ENCODE peak calls at places on chromosomes 16 and 17, in ten cellular contexts. D, T, Q, S, V, P, R, Z, I and E are unnamed samples.

GRCh38 chr17:69287168-69287567 is 39.8 kb downstream of the ABCA5 start:
- DNase-seq in D (no peak), T (no peak), Q (no peak), S (no peak), V (no peak), P (no peak), R (no peak), Z (peak), I (no peak), E (no peak)

GRCh38 chr17:80414508-80414802 is 512 bp upstream of the ENDOV start:
- DNase-seq in D (no peak), T (no peak), Q (no peak), S (no peak), V (no peak), P (no peak), R (no peak), Z (no peak), I (no peak), E (no peak)

GRCh38 chr16:46688101-46688656 is 799 bp downstream of the VPS35 start:
- DNase-seq in D (no peak), T (no peak), Q (peak), S (no peak), V (no peak), P (peak), R (no peak), Z (no peak), I (peak), E (peak)

GRCh38 chr17:79372470-79373238 is 238.2 kb downstream of the RBFOX3 start:
- DNase-seq in D (no peak), T (no peak), Q (peak), S (no peak), V (no peak), P (no peak), R (no peak), Z (no peak), I (no peak), E (no peak)

GRCh38 chr17:73048170-73048569 is 44.3 kb downstream of the SLC39A11 start:
- DNase-seq in D (no peak), T (no peak), Q (no peak), S (no peak), V (no peak), P (no peak), R (no peak), Z (no peak), I (no peak), E (no peak)

GRCh38 chr16:56876048-56876447 is 11.0 kb downstream of the SLC12A3 start:
- DNase-seq in D (no peak), T (no peak), Q (no peak), S (no peak), V (no peak), P (no peak), R (no peak), Z (no peak), I (no peak), E (no peak)

GRCh38 chr17:49361129-49361901 is 735 bp downstream of the ZNF652 start:
- DNase-seq in D (peak), T (no peak), Q (peak), S (peak), V (peak), P (peak), R (peak), Z (no peak), I (peak), E (peak)

GRCh38 chr17:82330322-82331239 is 3.0 kb downstream of the SECTM1 start:
- DNase-seq in D (no peak), T (no peak), Q (peak), S (no peak), V (no peak), P (no peak), R (no peak), Z (no peak), I (no peak), E (peak)

GRCh38 chr16:50103764-50104163 is 38.0 kb downstream of the HEATR3 start:
- DNase-seq in D (no peak), T (no peak), Q (no peak), S (no peak), V (peak), P (no peak), R (no peak), Z (no peak), I (no peak), E (no peak)

GRCh38 chr17:48915459-48916282 is 7.5 kb downstream of the UBE2Z start:
- DNase-seq in D (no peak), T (no peak), Q (peak), S (no peak), V (no peak), P (no peak), R (no peak), Z (no peak), I (peak), E (no peak)

GRCh38 chr17:65662166-65662565 is 100.7 kb upstream of the AXIN2 start:
- DNase-seq in D (no peak), T (no peak), Q (no peak), S (no peak), V (no peak), P (no peak), R (no peak), Z (no peak), I (no peak), E (no peak)

GRCh38 chr17:49063652-49064051 is 66.5 kb downstream of the IGF2BP1 start:
- DNase-seq in D (no peak), T (no peak), Q (peak), S (no peak), V (no peak), P (peak), R (no peak), Z (no peak), I (no peak), E (no peak)

GRCh38 chr16:23156946-23157460 is 7.8 kb upstream of the USP31 start:
- DNase-seq in D (no peak), T (no peak), Q (no peak), S (no peak), V (no peak), P (no peak), R (no peak), Z (no peak), I (no peak), E (no peak)

GRCh38 chr17:9361572-9361955 is 214.1 kb downstream of the STX8 start:
- DNase-seq in D (no peak), T (no peak), Q (no peak), S (no peak), V (no peak), P (no peak), R (no peak), Z (no peak), I (no peak), E (no peak)

GRCh38 chr17:28725166-28725659 is 820 bp downstream of the TLCD1 start:
- DNase-seq in D (peak), T (no peak), Q (no peak), S (no peak), V (peak), P (no peak), R (peak), Z (peak), I (no peak), E (no peak)

GRCh38 chr17:26792486-26792885 is 501.4 kb upstream of the WSB1 start:
- DNase-seq in D (no peak), T (no peak), Q (no peak), S (no peak), V (no peak), P (no peak), R (peak), Z (no peak), I (no peak), E (no peak)

GRCh38 chr17:17055286-17056166 is 13.3 kb downstream of the MPRIP start:
- DNase-seq in D (peak), T (peak), Q (no peak), S (no peak), V (no peak), P (no peak), R (peak), Z (no peak), I (peak), E (peak)

GRCh38 chr16:29876578-29877249 is 13.7 kb upstream of the CDIPT start:
- DNase-seq in D (no peak), T (no peak), Q (no peak), S (peak), V (no peak), P (no peak), R (peak), Z (no peak), I (no peak), E (no peak)

GRCh38 chr17:6684460-6684783 is 28.7 kb downstream of the SLC13A5 start:
- DNase-seq in D (no peak), T (no peak), Q (no peak), S (no peak), V (no peak), P (no peak), R (no peak), Z (no peak), I (no peak), E (no peak)
- TF ChIP-seq POLR2AphosphoS5 in D (no peak), T (no peak), Q (no peak), S (no peak), V (no peak), P (no peak), R (no peak), Z (no peak), I (no peak), E (no peak)

GRCh38 chr17:34207572-34207971 is 47.5 kb upstream of the CCL2 start:
- DNase-seq in D (no peak), T (no peak), Q (no peak), S (no peak), V (no peak), P (no peak), R (no peak), Z (no peak), I (no peak), E (no peak)
- H3K4me3 ChIP-seq in D (no peak), T (no peak), Q (no peak), S (no peak), V (no peak), P (no peak), R (no peak), Z (no peak), I (no peak), E (no peak)

GRCh38 chr17:15490634-15491261 is 23.3 kb upstream of the CDRT4 start:
- DNase-seq in D (peak), T (peak), Q (peak), S (peak), V (no peak), P (no peak), R (peak), Z (peak), I (no peak), E (peak)
- TF ChIP-seq POLR2AphosphoS5 in D (peak), T (no peak), Q (peak), S (no peak), V (no peak), P (no peak), R (no peak), Z (peak), I (peak), E (peak)

GRCh38 chr16:69769404-69769803 is 7.3 kb downstream of the WWP2 start:
- DNase-seq in D (no peak), T (no peak), Q (no peak), S (no peak), V (no peak), P (no peak), R (no peak), Z (no peak), I (no peak), E (no peak)

GRCh38 chr16:69773255-69773947 is 11.3 kb downstream of the WWP2 start:
- DNase-seq in D (no peak), T (no peak), Q (no peak), S (no peak), V (no peak), P (no peak), R (no peak), Z (no peak), I (no peak), E (no peak)

GRCh38 chr16:69775535-69775934 is 13.4 kb downstream of the WWP2 start:
- DNase-seq in D (no peak), T (no peak), Q (no peak), S (no peak), V (no peak), P (no peak), R (no peak), Z (no peak), I (no peak), E (no peak)

GRCh38 chr16:69771651-69771967 is 9.5 kb downstream of the WWP2 start:
- DNase-seq in D (no peak), T (no peak), Q (no peak), S (no peak), V (no peak), P (no peak), R (no peak), Z (no peak), I (no peak), E (no peak)

GRCh38 chr16:69772560-69773254 is 10.6 kb downstream of the WWP2 start:
- DNase-seq in D (no peak), T (no peak), Q (no peak), S (no peak), V (no peak), P (no peak), R (no peak), Z (no peak), I (no peak), E (no peak)
- H3K4me3 ChIP-seq in D (no peak), T (no peak), Q (no peak), S (no peak), V (no peak), P (no peak), R (no peak), Z (peak), I (no peak), E (peak)

DNA sequence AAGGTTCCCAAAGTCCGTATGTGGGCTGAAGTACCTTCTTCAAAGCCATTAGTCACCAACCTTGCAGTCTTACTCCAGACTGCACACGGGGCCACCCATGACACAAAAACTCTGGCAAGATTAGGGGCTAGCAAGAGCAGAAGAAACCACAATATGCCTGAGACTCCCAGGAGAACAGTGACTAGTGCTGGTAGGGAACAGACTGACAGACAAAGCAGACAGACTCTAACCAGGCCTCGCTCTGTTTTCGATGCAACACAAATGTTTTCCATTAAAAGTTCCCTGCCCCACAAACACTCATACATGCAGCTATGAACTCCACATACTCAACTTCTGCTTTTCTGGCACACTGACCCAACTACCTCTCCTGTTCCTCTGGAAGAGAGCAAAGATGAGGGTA is 102.2 kb downstream of the HIC1 start:
- DNase-seq in D (peak), T (no peak), Q (no peak), S (no peak), V (no peak), P (no peak), R (no peak), Z (no peak), I (no peak), E (no peak)
- TF ChIP-seq POLR2AphosphoS5 in D (no peak), T (no peak), Q (no peak), S (no peak), V (no peak), P (no peak), R (no peak), Z (no peak), I (no peak), E (no peak)

GRCh38 chr16:67934306-67935095 is 2.1 kb downstream of the PSMB10 start:
- DNase-seq in D (no peak), T (no peak), Q (no peak), S (no peak), V (no peak), P (no peak), R (no peak), Z (no peak), I (no peak), E (peak)
- H3K4me3 ChIP-seq in D (no peak), T (peak), Q (no peak), S (peak), V (peak), P (no peak), R (peak), Z (peak), I (peak), E (no peak)

GRCh38 chr16:85399583-85400284 is 213.4 kb upstream of the GSE1 start:
- DNase-seq in D (peak), T (no peak), Q (no peak), S (peak), V (no peak), P (no peak), R (no peak), Z (no peak), I (no peak), E (peak)

GRCh38 chr16:85396879-85397871 is 215.9 kb upstream of the GSE1 start:
- DNase-seq in D (peak), T (no peak), Q (no peak), S (peak), V (no peak), P (no peak), R (peak), Z (no peak), I (no peak), E (peak)

GRCh38 chr16:85398050-85398451 is 215.1 kb upstream of the GSE1 start:
- DNase-seq in D (peak), T (no peak), Q (no peak), S (peak), V (no peak), P (no peak), R (no peak), Z (no peak), I (no peak), E (peak)

GRCh38 chr16:85400305-85401205 is 212.6 kb upstream of the GSE1 start:
- DNase-seq in D (peak), T (no peak), Q (no peak), S (no peak), V (no peak), P (no peak), R (no peak), Z (no peak), I (no peak), E (peak)

DNA sequence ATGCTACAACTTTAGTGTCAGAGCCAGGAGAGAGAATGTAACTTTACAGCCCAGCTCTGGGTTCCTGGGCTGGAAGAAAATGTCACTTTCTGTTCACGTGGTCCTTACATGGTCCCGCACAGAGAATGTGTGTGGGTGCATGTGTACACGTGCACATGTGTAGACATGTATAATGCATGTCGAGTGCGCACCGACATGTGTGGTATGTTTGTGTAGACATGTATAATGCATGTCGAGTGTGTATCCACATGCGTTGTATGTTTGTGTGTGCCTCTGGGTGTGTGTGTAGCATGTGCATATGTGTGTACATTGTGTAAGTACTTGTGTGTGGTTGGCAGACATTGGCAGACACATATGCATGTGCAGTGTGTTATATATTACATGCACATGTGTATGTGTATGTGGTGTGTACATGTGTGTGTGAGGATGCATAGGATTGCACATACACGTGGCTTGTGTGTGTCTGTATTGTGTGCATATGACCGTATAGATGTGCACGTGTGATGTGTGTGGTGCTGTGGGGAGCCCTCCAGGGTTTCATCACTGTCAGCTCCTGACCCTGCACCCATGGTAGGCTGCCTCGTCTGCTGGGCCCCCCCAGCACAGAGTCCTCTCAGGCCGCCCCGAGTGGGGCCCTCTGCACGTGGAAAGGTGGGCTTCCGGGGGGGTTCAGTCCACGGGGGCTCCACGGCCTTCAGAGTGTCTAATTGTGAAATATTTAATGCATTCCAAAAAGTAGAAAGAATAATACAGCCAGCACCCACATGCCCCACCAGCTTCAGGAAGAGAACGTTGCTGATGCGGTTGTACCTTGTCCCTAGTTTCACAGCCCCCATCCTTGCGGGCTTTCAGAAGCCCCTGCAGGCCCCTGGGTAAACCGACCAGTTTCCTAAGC is 214.2 kb upstream of the GSE1 start:
- DNase-seq in D (peak), T (no peak), Q (no peak), S (peak), V (no peak), P (no peak), R (no peak), Z (no peak), I (no peak), E (peak)
- TF ChIP-seq POLR2AphosphoS5 in D (no peak), T (no peak), Q (no peak), S (no peak), V (no peak), P (no peak), R (no peak), Z (no peak), I (no peak), E (no peak)

GRCh38 chr16:2715519-2715918 is 4.5 kb downstream of the PRSS27 start:
- DNase-seq in D (no peak), T (no peak), Q (peak), S (peak), V (peak), P (peak), R (peak), Z (no peak), I (peak), E (peak)

GRCh38 chr16:2719328-2720062 is 529 bp downstream of the PRSS27 start:
- DNase-seq in D (no peak), T (peak), Q (peak), S (no peak), V (no peak), P (no peak), R (no peak), Z (no peak), I (peak), E (peak)

GRCh38 chr16:2716948-2717347 is 3.1 kb downstream of the PRSS27 start:
- DNase-seq in D (no peak), T (no peak), Q (no peak), S (no peak), V (no peak), P (no peak), R (peak), Z (no peak), I (no peak), E (no peak)

GRCh38 chr16:2716101-2716885 is 3.7 kb downstream of the PRSS27 start:
- DNase-seq in D (no peak), T (no peak), Q (no peak), S (no peak), V (no peak), P (no peak), R (no peak), Z (no peak), I (no peak), E (peak)

DNA sequence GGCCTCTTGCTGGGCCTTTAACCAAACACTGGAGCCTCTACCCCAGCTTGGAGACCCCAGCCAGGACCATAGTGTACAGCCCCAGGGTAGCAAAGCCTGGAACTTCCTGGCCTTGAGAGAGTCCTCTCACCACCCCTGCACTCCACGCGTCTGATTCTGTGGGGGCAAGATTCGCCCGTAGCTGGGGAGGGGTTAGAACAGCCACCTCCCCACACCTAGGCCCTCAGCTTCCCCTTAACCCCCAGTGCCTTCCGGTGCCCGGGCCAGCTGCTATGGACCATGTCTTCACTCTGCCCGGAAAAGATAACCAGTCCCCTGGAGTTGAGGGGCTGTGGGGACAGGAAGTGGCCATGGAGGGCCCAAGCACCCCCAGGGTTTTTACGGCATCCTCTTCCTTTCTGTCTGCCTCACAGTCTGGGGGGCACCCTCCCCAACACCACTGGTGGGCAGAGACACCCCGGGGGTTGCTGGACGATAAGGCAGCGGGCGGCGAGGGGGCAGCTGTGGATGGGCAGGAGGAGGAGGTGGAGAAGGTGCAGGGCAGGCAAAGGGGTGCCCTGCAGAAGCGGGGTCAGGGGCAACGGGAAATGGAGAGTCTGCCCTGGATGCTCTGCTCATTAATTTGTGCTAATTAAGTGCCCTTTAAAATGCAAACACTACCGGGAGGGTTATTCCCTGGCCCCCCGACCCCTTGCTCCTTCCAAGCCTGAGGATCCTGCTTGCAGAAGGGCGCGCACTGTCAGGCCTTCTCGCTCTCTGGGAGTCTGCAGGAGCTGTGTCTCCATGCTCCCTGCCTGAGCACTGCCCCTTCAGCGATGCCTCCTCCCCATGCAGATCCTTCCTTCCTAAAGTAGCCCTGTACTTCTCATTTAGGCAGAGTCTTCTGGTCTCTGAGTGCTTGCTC is 2.4 kb downstream of the PRSS27 start:
- DNase-seq in D (no peak), T (peak), Q (no peak), S (no peak), V (no peak), P (no peak), R (no peak), Z (no peak), I (no peak), E (peak)
- H3K4me3 ChIP-seq in D (no peak), T (no peak), Q (no peak), S (no peak), V (no peak), P (no peak), R (no peak), Z (no peak), I (no peak), E (no peak)

GRCh38 chr17:57008958-57009357 is 31.0 kb downstream of the SCPEP1 start:
- DNase-seq in D (no peak), T (no peak), Q (no peak), S (no peak), V (no peak), P (no peak), R (no peak), Z (no peak), I (no peak), E (no peak)
- TF ChIP-seq POLR2AphosphoS5 in D (no peak), T (no peak), Q (no peak), S (no peak), V (no peak), P (no peak), R (no peak), Z (no peak), I (no peak), E (no peak)